ENCODE peak calls at places on chromosome X, in four cellular contexts. Q is activated gamma-delta T cell treated with Interleukin-2 at 50 U/mL for 16 hours, G is B cell, R is substantia nigra. T is an unnamed sample.

GRCh38 chrX:108306086-108306485 is 132.1 kb downstream of the COL4A6 start:
- DNase-seq in G (no peak), R (no peak), Q (no peak), T (no peak)

GRCh38 chrX:63652086-63652775 is 132.8 kb downstream of the ARHGEF9 start:
- DNase-seq in G (no peak), Q (no peak), R (no peak), T (no peak)

GRCh38 chrX:22652596-22652995 is 347.2 kb upstream of the DDX53 start:
- DNase-seq in R (no peak), G (no peak), Q (no peak), T (peak; percentile 45)

GRCh38 chrX:31421441-31421840 is 349.6 kb upstream of the FTHL17 start:
- DNase-seq in G (no peak), R (no peak), Q (no peak), T (no peak)

GRCh38 chrX:51215266-51215665 is 117.4 kb upstream of the NUDT10 start:
- DNase-seq in Q (no peak), G (no peak), R (no peak), T (no peak)

GRCh38 chrX:154032156-154032555 is 12.5 kb upstream of the IRAK1 start:
- DNase-seq in R (no peak), Q (no peak), G (peak; percentile 4), T (peak; percentile 44)

GRCh38 chrX:40176979-40177430 is 79.2 kb upstream of the BCOR start:
- DNase-seq in Q (no peak), R (peak; percentile 11), G (peak; percentile 66), T (peak; percentile 26)

GRCh38 chrX:153200462-153200861 is 21.4 kb downstream of the MAGEA1 start:
- DNase-seq in R (no peak), Q (no peak), G (no peak), T (no peak)

GRCh38 chrX:12370444-12371089 is 232.3 kb downstream of the FRMPD4 start:
- DNase-seq in G (no peak), R (no peak), Q (no peak), T (no peak)

GRCh38 chrX:20320461-20321159 is 53.9 kb upstream of the RPS6KA3 start:
- DNase-seq in Q (peak; percentile 10), G (peak; percentile 23), R (peak; percentile 15), T (no peak)

GRCh38 chrX:108666101-108666500 is 70.3 kb downstream of the IRS4 start:
- DNase-seq in G (no peak), Q (no peak), R (no peak), T (no peak)

GRCh38 chrX:56986138-56986537 is 9.2 kb downstream of the SPIN3 start:
- DNase-seq in Q (no peak), R (no peak), G (no peak), T (peak; percentile 60)

GRCh38 chrX:13087322-13088154 is 43.1 kb upstream of the FAM9C start:
- DNase-seq in Q (peak; percentile 68), R (no peak), G (peak; percentile 56), T (peak; percentile 92)

GRCh38 chrX:132612990-132613564 is 124.2 kb upstream of the MBNL3 start:
- DNase-seq in R (peak; percentile 10), G (no peak), Q (peak; percentile 16), T (peak; percentile 38)

GRCh38 chrX:20802036-20802435 is 535.3 kb upstream of the RPS6KA3 start:
- DNase-seq in G (no peak), Q (no peak), R (no peak), T (peak; percentile 18)

GRCh38 chrX:37910186-37910585 is 62.8 kb upstream of the DYNLT3 start:
- DNase-seq in Q (no peak), G (no peak), R (no peak), T (no peak)

GRCh38 chrX:132488819-132489255 is at the start of gene MBNL3:
- DNase-seq in G (peak; percentile 52), R (peak; percentile 29), Q (peak; percentile 59), T (peak; percentile 44)

GRCh38 chrX:107857815-107858214 is 32.1 kb downstream of the MID2 start:
- DNase-seq in Q (no peak), G (no peak), R (no peak), T (no peak)

GRCh38 chrX:65910899-65911298 is 129.0 kb downstream of the VSIG4 start:
- DNase-seq in G (no peak), R (no peak), Q (no peak), T (no peak)

GRCh38 chrX:11585174-11585573 is 80.5 kb downstream of the ARHGAP6 start:
- DNase-seq in G (no peak), R (no peak), Q (no peak), T (no peak)

GRCh38 chrX:116490091-116490490 is 27.3 kb upstream of the CT83 start:
- DNase-seq in R (no peak), G (no peak), Q (no peak), T (peak; percentile 18)

GRCh38 chrX:153343674-153344073 is 9.7 kb downstream of the ZNF275 start:
- DNase-seq in Q (no peak), R (no peak), G (no peak), T (no peak)

GRCh38 chrX:19245711-19246269 is 97.9 kb upstream of the PDHA1 start:
- DNase-seq in Q (no peak), R (no peak), G (no peak), T (no peak)

GRCh38 chrX:102712216-102712966 is at the start of gene GPRASP2:
- DNase-seq in Q (no peak), G (no peak), R (peak; percentile 44), T (peak; percentile 18)

GRCh38 chrX:56564182-56564885 is 907 bp downstream of the UBQLN2 start:
- DNase-seq in Q (peak; percentile 5), G (peak; percentile 10), R (peak; percentile 13), T (peak; percentile 85)

GRCh38 chrX:43968347-43968746 is 4.8 kb downstream of the NDP start:
- DNase-seq in Q (no peak), G (no peak), R (no peak), T (no peak)

GRCh38 chrX:132216283-132216682 is 3.0 kb downstream of the RAP2C start:
- DNase-seq in R (no peak), G (no peak), Q (no peak), T (no peak)

GRCh38 chrX:9279271-9279596 is 185.6 kb upstream of the TBL1X start:
- DNase-seq in R (no peak), G (no peak), Q (no peak), T (no peak)

GRCh38 chrX:29545878-29546277 is 669.5 kb upstream of the MAGEB2 start:
- DNase-seq in G (no peak), R (no peak), Q (no peak), T (no peak)

GRCh38 chrX:55488559-55489314 is 911 bp downstream of the USP51 start:
- DNase-seq in G (peak; percentile 79), R (peak; percentile 68), Q (peak; percentile 59), T (peak; percentile 45)

GRCh38 chrX:45992402-45993123 is 552.7 kb downstream of the ZNF674 start:
- DNase-seq in Q (no peak), G (no peak), R (no peak), T (no peak)

GRCh38 chrX:100642296-100642695 is 1.7 kb upstream of the SRPX2 start:
- DNase-seq in Q (no peak), G (no peak), R (no peak), T (peak; percentile 22)

GRCh38 chrX:40734956-40735317 is 405 bp downstream of the MED14 start:
- DNase-seq in R (no peak), G (no peak), Q (peak; percentile 35), T (peak; percentile 6)

GRCh38 chrX:149962859-149963757 is 24.8 kb upstream of the EOLA2 start:
- DNase-seq in R (peak; percentile 33), G (no peak), Q (no peak), T (peak; percentile 69)

GRCh38 chrX:137171626-137172025 is 137.8 kb upstream of the GPR101 start:
- DNase-seq in Q (no peak), R (no peak), G (no peak), T (no peak)